ENCODE peak calls at places on chromosomes 6 and 20, in seven cellular contexts. K is activated T-cell treated with anti-CD3 and anti-CD28 coated beads for 24 hours, D is left ventricle myocardium inferior, P is ovary, G is right cardiac atrium, L is GM10248, A is stromal cell of bone marrow. Y is an unnamed sample.

GRCh38 chr20:10681466-10681865 is 7.7 kb upstream of the JAG1 start:
- DNase-seq in K (no peak), D (no peak), P (no peak), G (no peak), L (no peak), A (no peak), Y (no peak)

GRCh38 chr6:73585566-73586415 is 65.0 kb upstream of the EEF1A1 start:
- DNase-seq in K (peak), D (no peak), P (peak), G (no peak), L (peak), A (peak), Y (peak)

GRCh38 chr6:156720739-156721714 is 56.2 kb upstream of the ARID1B start:
- DNase-seq in K (no peak), D (no peak), P (no peak), G (no peak), L (peak), A (no peak), Y (peak)

GRCh38 chr6:33632603-33633039 is 11.5 kb downstream of the ITPR3 start:
- DNase-seq in K (no peak), D (no peak), P (peak), G (peak), L (peak), A (no peak), Y (peak)

GRCh38 chr20:63122626-63123025 is 93.3 kb downstream of the YTHDF1 start:
- DNase-seq in K (no peak), D (no peak), P (no peak), G (no peak), L (no peak), A (no peak), Y (no peak)

GRCh38 chr20:50680106-50680960 is 11.0 kb downstream of the RIPOR3 start:
- DNase-seq in K (no peak), D (no peak), P (peak), G (peak), L (no peak), A (no peak), Y (peak)

GRCh38 chr20:37426106-37426505 is 80.2 kb downstream of the SRC start:
- DNase-seq in K (no peak), D (no peak), P (no peak), G (no peak), L (no peak), A (no peak), Y (no peak)

GRCh38 chr20:51760905-51761544 is 7.2 kb downstream of the ATP9A start:
- DNase-seq in K (no peak), D (no peak), P (no peak), G (no peak), L (no peak), A (no peak), Y (no peak)

GRCh38 chr6:21987501-21987957 is 309.3 kb downstream of the PRL start:
- DNase-seq in K (no peak), D (peak), P (peak), G (peak), L (peak), A (peak), Y (peak)

GRCh38 chr20:37350655-37351574 is 5.0 kb downstream of the SRC start:
- DNase-seq in K (no peak), D (no peak), P (no peak), G (no peak), L (no peak), A (no peak), Y (no peak)

GRCh38 chr20:63829598-63829942 is 1.5 kb downstream of the ZBTB46 start:
- DNase-seq in K (no peak), D (no peak), P (no peak), G (no peak), L (no peak), A (no peak), Y (no peak)